ENCODE peak calls at places on chromosomes 11 and 22, in six cellular contexts. P is ELR; L is effector memory CD4-positive, alpha-beta T cell; O is mesendoderm; X is ELF-1; G is stimulated activated CD4-positive, alpha-beta T cell treated with anti-CD3 and anti-CD28 coated beads, Interleukin-15, amount 100 ng/mL, for 24 hours. R is an unnamed sample.

GRCh38 chr22:50175191-50175461 is 4.6 kb downstream of the PANX2 start:
- DNase-seq in O (no peak), P (no peak), L (no peak), X (no peak), G (no peak), R (no peak)

GRCh38 chr22:22703715-22704114 is 59.3 kb downstream of the GGTLC2 start:
- DNase-seq in P (peak; percentile 23), O (no peak), G (no peak), X (no peak), L (no peak), R (no peak)

GRCh38 chr22:20413217-20414058 is 19.5 kb downstream of the ZNF74 start:
- DNase-seq in L (no peak), X (no peak), G (no peak), P (no peak), O (no peak), R (no peak)

GRCh38 chr22:20237480-20238440 is 30.4 kb downstream of the RTN4R start:
- DNase-seq in X (no peak), P (no peak), L (peak; percentile 40), O (no peak), G (no peak), R (peak; percentile 28)

GRCh38 chr11:71139516-71140205 is 112.7 kb downstream of the SHANK2 start:
- DNase-seq in G (no peak), X (no peak), O (no peak), L (no peak), P (no peak), R (no peak)

GRCh38 chr22:17105143-17106129 is 15.7 kb downstream of the TMEM121B start:
- DNase-seq in G (no peak), X (peak; percentile 37), L (no peak), P (no peak), O (no peak), R (no peak)

GRCh38 chr11:111363985-111364384 is 15.1 kb downstream of the POU2AF1 start:
- DNase-seq in L (no peak), P (no peak), G (no peak), O (no peak), X (no peak), R (no peak)

GRCh38 chr22:23110922-23111527 is 30.8 kb downstream of the RSPH14 start:
- DNase-seq in L (no peak), O (peak; percentile 24), P (peak; percentile 6), X (peak; percentile 67), G (no peak), R (no peak)

GRCh38 chr11:33835143-33835878 is 56.6 kb downstream of the LMO2 start:
- DNase-seq in P (peak; percentile 83), L (no peak), O (no peak), G (no peak), X (peak; percentile 15), R (no peak)

GRCh38 chr11:45593992-45594391 is 71.4 kb downstream of the CHST1 start:
- DNase-seq in O (peak; percentile 55), X (peak; percentile 13), L (no peak), G (no peak), P (peak; percentile 7), R (no peak)

GRCh38 chr11:9992306-9992705 is 301.7 kb downstream of the SBF2 start:
- DNase-seq in P (peak; percentile 31), G (no peak), O (no peak), L (no peak), X (no peak), R (no peak)

GRCh38 chr11:113319085-113319484 is 4.7 kb downstream of the TTC12 start:
- DNase-seq in L (no peak), O (no peak), G (no peak), P (no peak), X (no peak), R (no peak)

GRCh38 chr22:50157976-50158375 is 12.6 kb upstream of the PANX2 start:
- DNase-seq in O (no peak), G (no peak), L (no peak), X (no peak), P (no peak), R (no peak)

GRCh38 chr11:22671751-22672150 is 5.3 kb downstream of the GAS2 start:
- DNase-seq in X (no peak), L (no peak), G (no peak), O (no peak), P (no peak), R (no peak)

GRCh38 chr11:133811850-133812685 is 33.2 kb downstream of the SPATA19 start:
- DNase-seq in O (peak; percentile 28), G (no peak), L (no peak), P (no peak), X (peak; percentile 54), R (no peak)

GRCh38 chr22:29158546-29158945 is 47.1 kb upstream of the EMID1 start:
- DNase-seq in O (no peak), X (no peak), P (no peak), G (no peak), L (no peak), R (no peak)